ENCODE peak calls at places on chromosomes 7 and 10, in seven cellular contexts. One of them, this sample, is unnamed.

GRCh38 chr10:118951218-118951617 is 78.3 kb upstream of the NANOS1 start:
- DNase-seq in small intestine: no peak
- DNase-seq in GM23248: no peak
- DNase-seq in testis: no peak
- DNase-seq in right atrium auricular region: no peak
- DNase-seq in PC-3: no peak
- DNase-seq in stomach: no peak
- DNase-seq in this sample: no peak

GRCh38 chr10:12622016-12622415 is 272.7 kb downstream of the CAMK1D start:
- DNase-seq in small intestine: no peak
- DNase-seq in GM23248: no peak
- DNase-seq in testis: no peak
- DNase-seq in right atrium auricular region: no peak
- DNase-seq in PC-3: no peak
- DNase-seq in stomach: no peak
- DNase-seq in this sample: no peak

GRCh38 chr7:113199841-113200240 is 81.5 kb upstream of the SMIM30 start:
- DNase-seq in small intestine: no peak
- DNase-seq in GM23248: peak
- DNase-seq in testis: no peak
- DNase-seq in right atrium auricular region: no peak
- DNase-seq in PC-3: peak
- DNase-seq in stomach: no peak
- DNase-seq in this sample: no peak

GRCh38 chr7:36286241-36286640 is 103.4 kb upstream of the ANLN start:
- DNase-seq in small intestine: no peak
- DNase-seq in GM23248: no peak
- DNase-seq in testis: no peak
- DNase-seq in right atrium auricular region: no peak
- DNase-seq in PC-3: no peak
- DNase-seq in stomach: no peak
- DNase-seq in this sample: no peak

GRCh38 chr7:100873599-100874299 is 1.2 kb upstream of the SRRT start:
- DNase-seq in small intestine: no peak
- DNase-seq in GM23248: no peak
- DNase-seq in testis: no peak
- DNase-seq in right atrium auricular region: no peak
- DNase-seq in PC-3: no peak
- DNase-seq in stomach: no peak
- DNase-seq in this sample: no peak

GRCh38 chr7:89798599-89798996 is 355.7 kb upstream of the STEAP1 start:
- DNase-seq in small intestine: no peak
- DNase-seq in GM23248: no peak
- DNase-seq in testis: no peak
- DNase-seq in right atrium auricular region: no peak
- DNase-seq in PC-3: no peak
- DNase-seq in stomach: no peak
- DNase-seq in this sample: no peak

GRCh38 chr7:16417958-16418357 is 3.4 kb downstream of the CRPPA start:
- DNase-seq in small intestine: no peak
- DNase-seq in GM23248: no peak
- DNase-seq in testis: no peak
- DNase-seq in right atrium auricular region: no peak
- DNase-seq in PC-3: no peak
- DNase-seq in stomach: no peak
- DNase-seq in this sample: no peak

GRCh38 chr10:125878957-125879835 is 1.9 kb downstream of the DHX32 start:
- DNase-seq in small intestine: no peak
- DNase-seq in GM23248: peak
- DNase-seq in testis: no peak
- DNase-seq in right atrium auricular region: no peak
- DNase-seq in PC-3: peak
- DNase-seq in stomach: no peak
- DNase-seq in this sample: no peak

GRCh38 chr7:40680657-40681056 is 545.9 kb downstream of the SUGCT start:
- DNase-seq in small intestine: peak
- DNase-seq in GM23248: peak
- DNase-seq in testis: no peak
- DNase-seq in right atrium auricular region: no peak
- DNase-seq in PC-3: peak
- DNase-seq in stomach: no peak
- DNase-seq in this sample: no peak

GRCh38 chr7:32658034-32658944 is 163.0 kb downstream of the AVL9 start:
- DNase-seq in small intestine: peak
- DNase-seq in GM23248: no peak
- DNase-seq in testis: no peak
- DNase-seq in right atrium auricular region: no peak
- DNase-seq in PC-3: peak
- DNase-seq in stomach: no peak
- DNase-seq in this sample: no peak

GRCh38 chr7:30815016-30815854 is 44.0 kb downstream of the MINDY4 start:
- DNase-seq in small intestine: no peak
- DNase-seq in GM23248: peak
- DNase-seq in testis: no peak
- DNase-seq in right atrium auricular region: peak
- DNase-seq in PC-3: peak
- DNase-seq in stomach: no peak
- DNase-seq in this sample: peak

GRCh38 chr7:3300221-3300650 is 816 bp upstream of the SDK1 start:
- DNase-seq in small intestine: no peak
- DNase-seq in GM23248: peak
- DNase-seq in testis: no peak
- DNase-seq in right atrium auricular region: no peak
- DNase-seq in PC-3: peak
- DNase-seq in stomach: no peak
- DNase-seq in this sample: no peak

GRCh38 chr10:78621183-78621789 is 447.5 kb upstream of the ZMIZ1 start:
- DNase-seq in small intestine: no peak
- DNase-seq in GM23248: no peak
- DNase-seq in testis: no peak
- DNase-seq in right atrium auricular region: no peak
- DNase-seq in PC-3: peak
- DNase-seq in stomach: peak
- DNase-seq in this sample: no peak

GRCh38 chr7:95794917-95795515 is 22.7 kb downstream of the DYNC1I1 start:
- DNase-seq in small intestine: peak
- DNase-seq in GM23248: peak
- DNase-seq in testis: peak
- DNase-seq in right atrium auricular region: no peak
- DNase-seq in PC-3: peak
- DNase-seq in stomach: no peak
- DNase-seq in this sample: no peak

GRCh38 chr10:15943461-15943860 is 83.2 kb upstream of the MINDY3 start:
- DNase-seq in small intestine: no peak
- DNase-seq in GM23248: no peak
- DNase-seq in testis: no peak
- DNase-seq in right atrium auricular region: no peak
- DNase-seq in PC-3: no peak
- DNase-seq in stomach: no peak
- DNase-seq in this sample: no peak

GRCh38 chr10:122551450-122551849 is 9.1 kb upstream of the DMBT1 start:
- DNase-seq in small intestine: peak
- DNase-seq in GM23248: no peak
- DNase-seq in testis: no peak
- DNase-seq in right atrium auricular region: no peak
- DNase-seq in PC-3: no peak
- DNase-seq in stomach: no peak
- DNase-seq in this sample: no peak

GRCh38 chr10:85995791-85996190 is 370.8 kb downstream of the GRID1 start:
- DNase-seq in small intestine: peak
- DNase-seq in GM23248: peak
- DNase-seq in testis: peak
- DNase-seq in right atrium auricular region: no peak
- DNase-seq in PC-3: peak
- DNase-seq in stomach: peak
- DNase-seq in this sample: peak

GRCh38 chr10:126468876-126469643 is 80.8 kb upstream of the ADAM12 start:
- DNase-seq in small intestine: no peak
- DNase-seq in GM23248: no peak
- DNase-seq in testis: no peak
- DNase-seq in right atrium auricular region: no peak
- DNase-seq in PC-3: no peak
- DNase-seq in stomach: no peak
- DNase-seq in this sample: no peak

DNA sequence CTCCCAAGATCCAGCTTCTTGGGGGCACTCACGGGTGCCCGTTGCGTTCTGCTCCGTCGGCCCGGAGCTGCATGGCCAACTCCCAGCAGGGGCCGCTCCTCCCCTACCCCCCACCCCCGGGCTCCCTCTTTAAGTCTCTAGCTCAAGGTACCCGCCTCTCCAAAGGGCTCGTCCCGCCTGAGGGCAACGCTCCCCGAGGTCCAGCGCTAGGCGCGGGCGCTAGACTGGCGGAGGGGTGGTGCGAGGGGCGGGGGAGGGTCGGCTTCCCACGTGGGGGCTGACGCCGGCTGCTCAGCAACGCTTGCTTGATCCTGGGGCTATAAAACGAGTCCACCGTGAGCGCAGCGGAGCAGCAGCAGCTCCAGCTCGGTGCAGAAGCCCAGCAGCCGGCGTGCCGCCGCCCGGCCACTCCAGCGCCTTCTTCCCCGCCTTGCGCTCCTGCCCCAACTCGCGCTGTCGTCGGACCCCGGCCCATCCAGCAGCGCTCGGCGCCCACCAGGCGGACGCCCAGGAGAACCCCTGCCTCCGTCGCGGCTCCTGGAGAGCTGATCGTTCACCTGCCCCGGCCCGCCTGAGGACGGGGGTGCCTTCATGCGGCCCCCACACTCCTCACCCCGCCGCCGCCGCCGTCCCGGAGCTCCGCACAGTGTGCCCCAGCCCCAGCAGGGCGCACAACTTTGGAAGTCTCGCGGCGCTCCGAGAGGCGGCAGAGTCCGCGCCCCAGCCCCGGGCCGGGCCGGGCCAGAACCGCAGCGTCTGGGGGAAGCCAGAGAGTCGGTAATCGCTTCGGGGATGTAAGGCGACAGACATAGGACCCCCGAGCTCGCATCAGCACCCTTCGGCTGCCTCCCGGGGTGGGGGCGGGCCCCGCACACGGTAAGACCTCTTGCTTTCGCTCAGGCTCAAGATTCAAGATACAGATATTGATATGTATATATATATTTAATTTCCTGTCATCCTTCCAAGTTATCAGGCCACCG is at the start of gene ADRA2A:
- DNase-seq in small intestine: peak
- DNase-seq in GM23248: peak
- DNase-seq in testis: peak
- DNase-seq in right atrium auricular region: no peak
- DNase-seq in PC-3: peak
- DNase-seq in stomach: peak
- DNase-seq in this sample: peak
- H3K4me3 ChIP-seq in small intestine: peak
- H3K4me3 ChIP-seq in GM23248: peak
- H3K4me3 ChIP-seq in testis: peak
- H3K4me3 ChIP-seq in right atrium auricular region: peak
- H3K4me3 ChIP-seq in PC-3: peak
- H3K4me3 ChIP-seq in stomach: peak
- H3K4me3 ChIP-seq in this sample: no peak

GRCh38 chr10:74151057-74151878 is at the start of gene ADK:
- DNase-seq in small intestine: peak
- DNase-seq in GM23248: peak
- DNase-seq in testis: peak
- DNase-seq in right atrium auricular region: peak
- DNase-seq in PC-3: peak
- DNase-seq in stomach: peak
- DNase-seq in this sample: peak

GRCh38 chr10:74153123-74153522 is 2.1 kb downstream of the ADK start:
- DNase-seq in small intestine: no peak
- DNase-seq in GM23248: peak
- DNase-seq in testis: no peak
- DNase-seq in right atrium auricular region: no peak
- DNase-seq in PC-3: peak
- DNase-seq in stomach: no peak
- DNase-seq in this sample: no peak

GRCh38 chr10:74151879-74152722 is 1.1 kb downstream of the ADK start:
- DNase-seq in small intestine: no peak
- DNase-seq in GM23248: peak
- DNase-seq in testis: no peak
- DNase-seq in right atrium auricular region: no peak
- DNase-seq in PC-3: peak
- DNase-seq in stomach: no peak
- DNase-seq in this sample: no peak

GRCh38 chr10:74156919-74157289 is 5.9 kb downstream of the ADK start:
- DNase-seq in small intestine: no peak
- DNase-seq in GM23248: no peak
- DNase-seq in testis: peak
- DNase-seq in right atrium auricular region: no peak
- DNase-seq in PC-3: no peak
- DNase-seq in stomach: peak
- DNase-seq in this sample: peak

GRCh38 chr10:74153676-74154075 is 2.7 kb downstream of the ADK start:
- DNase-seq in small intestine: no peak
- DNase-seq in GM23248: no peak
- DNase-seq in testis: no peak
- DNase-seq in right atrium auricular region: no peak
- DNase-seq in PC-3: no peak
- DNase-seq in stomach: no peak
- DNase-seq in this sample: peak
- H3K4me3 ChIP-seq in small intestine: no peak
- H3K4me3 ChIP-seq in GM23248: no peak
- H3K4me3 ChIP-seq in testis: no peak
- H3K4me3 ChIP-seq in right atrium auricular region: no peak
- H3K4me3 ChIP-seq in PC-3: peak
- H3K4me3 ChIP-seq in stomach: no peak
- H3K4me3 ChIP-seq in this sample: no peak

GRCh38 chr10:132722391-132722790 is 63.6 kb downstream of the NKX6-2 start:
- DNase-seq in small intestine: no peak
- DNase-seq in GM23248: no peak
- DNase-seq in testis: no peak
- DNase-seq in right atrium auricular region: no peak
- DNase-seq in PC-3: no peak
- DNase-seq in stomach: no peak
- DNase-seq in this sample: no peak
- H3K4me3 ChIP-seq in small intestine: no peak
- H3K4me3 ChIP-seq in GM23248: no peak
- H3K4me3 ChIP-seq in testis: no peak
- H3K4me3 ChIP-seq in right atrium auricular region: no peak
- H3K4me3 ChIP-seq in PC-3: no peak
- H3K4me3 ChIP-seq in stomach: no peak
- H3K4me3 ChIP-seq in this sample: no peak

GRCh38 chr7:142385528-142386340 is 127.9 kb upstream of the PRSS58 start:
- DNase-seq in small intestine: peak
- DNase-seq in GM23248: peak
- DNase-seq in testis: peak
- DNase-seq in right atrium auricular region: no peak
- DNase-seq in PC-3: peak
- DNase-seq in stomach: no peak
- DNase-seq in this sample: peak

GRCh38 chr7:142384508-142384922 is 126.7 kb upstream of the PRSS58 start:
- DNase-seq in small intestine: no peak
- DNase-seq in GM23248: peak
- DNase-seq in testis: no peak
- DNase-seq in right atrium auricular region: no peak
- DNase-seq in PC-3: peak
- DNase-seq in stomach: no peak
- DNase-seq in this sample: no peak

GRCh38 chr7:142391191-142391992 is 133.5 kb upstream of the PRSS58 start:
- DNase-seq in small intestine: no peak
- DNase-seq in GM23248: peak
- DNase-seq in testis: peak
- DNase-seq in right atrium auricular region: no peak
- DNase-seq in PC-3: peak
- DNase-seq in stomach: no peak
- DNase-seq in this sample: no peak

GRCh38 chr7:142383826-142384507 is 126.1 kb upstream of the PRSS58 start:
- DNase-seq in small intestine: no peak
- DNase-seq in GM23248: no peak
- DNase-seq in testis: no peak
- DNase-seq in right atrium auricular region: no peak
- DNase-seq in PC-3: peak
- DNase-seq in stomach: no peak
- DNase-seq in this sample: no peak

GRCh38 chr7:142389544-142389943 is 131.7 kb upstream of the PRSS58 start:
- DNase-seq in small intestine: peak
- DNase-seq in GM23248: no peak
- DNase-seq in testis: no peak
- DNase-seq in right atrium auricular region: no peak
- DNase-seq in PC-3: no peak
- DNase-seq in stomach: no peak
- DNase-seq in this sample: no peak
- H3K4me3 ChIP-seq in small intestine: no peak
- H3K4me3 ChIP-seq in GM23248: no peak
- H3K4me3 ChIP-seq in testis: no peak
- H3K4me3 ChIP-seq in right atrium auricular region: no peak
- H3K4me3 ChIP-seq in PC-3: no peak
- H3K4me3 ChIP-seq in stomach: no peak
- H3K4me3 ChIP-seq in this sample: no peak

This sample was measured in thyroid gland.